ENCODE peak calls at places on chromosomes 2 and 18, in seven cellular contexts. One of them, this sample, is unnamed.

GRCh38 chr2:190499273-190499672 is 35.2 kb downstream of the NEMP2 start:
- DNase-seq in stimulated activated CD4-positive, alpha-beta T cell treated with anti-CD3 and anti-CD28 coated beads, Interleukin-4, amount 100 ng/mL, for 48 hours: no peak
- DNase-seq in T-helper 1 cell: no peak
- DNase-seq in RPMI7951: no peak
- DNase-seq in posterior vena cava: no peak
- DNase-seq in heart left ventricle: no peak
- DNase-seq in dermis blood vessel endothelial cell: no peak
- DNase-seq in this sample: no peak

GRCh38 chr2:42770288-42771131 is 6.6 kb upstream of the OXER1 start:
- DNase-seq in heart left ventricle: no peak
- DNase-seq in stimulated activated CD4-positive, alpha-beta T cell treated with anti-CD3 and anti-CD28 coated beads, Interleukin-4, amount 100 ng/mL, for 48 hours: no peak
- DNase-seq in RPMI7951: peak
- DNase-seq in dermis blood vessel endothelial cell: peak
- DNase-seq in posterior vena cava: no peak
- DNase-seq in T-helper 1 cell: no peak
- DNase-seq in this sample: no peak

GRCh38 chr2:29749843-29750242 is 171.5 kb downstream of the ALK start:
- DNase-seq in posterior vena cava: no peak
- DNase-seq in stimulated activated CD4-positive, alpha-beta T cell treated with anti-CD3 and anti-CD28 coated beads, Interleukin-4, amount 100 ng/mL, for 48 hours: no peak
- DNase-seq in T-helper 1 cell: no peak
- DNase-seq in dermis blood vessel endothelial cell: no peak
- DNase-seq in RPMI7951: peak
- DNase-seq in heart left ventricle: no peak
- DNase-seq in this sample: no peak

GRCh38 chr2:26938399-26938798 is 32.0 kb upstream of the MAPRE3 start:
- DNase-seq in posterior vena cava: no peak
- DNase-seq in dermis blood vessel endothelial cell: no peak
- DNase-seq in stimulated activated CD4-positive, alpha-beta T cell treated with anti-CD3 and anti-CD28 coated beads, Interleukin-4, amount 100 ng/mL, for 48 hours: no peak
- DNase-seq in T-helper 1 cell: no peak
- DNase-seq in heart left ventricle: no peak
- DNase-seq in RPMI7951: peak
- DNase-seq in this sample: no peak

GRCh38 chr2:96819101-96819875 is 3.2 kb downstream of the CNNM3 start:
- DNase-seq in dermis blood vessel endothelial cell: no peak
- DNase-seq in RPMI7951: no peak
- DNase-seq in heart left ventricle: peak
- DNase-seq in stimulated activated CD4-positive, alpha-beta T cell treated with anti-CD3 and anti-CD28 coated beads, Interleukin-4, amount 100 ng/mL, for 48 hours: no peak
- DNase-seq in posterior vena cava: no peak
- DNase-seq in T-helper 1 cell: no peak
- DNase-seq in this sample: no peak

GRCh38 chr2:32947484-32948143 is 861 bp downstream of the LTBP1 start:
- DNase-seq in T-helper 1 cell: no peak
- DNase-seq in heart left ventricle: peak
- DNase-seq in posterior vena cava: no peak
- DNase-seq in stimulated activated CD4-positive, alpha-beta T cell treated with anti-CD3 and anti-CD28 coated beads, Interleukin-4, amount 100 ng/mL, for 48 hours: peak
- DNase-seq in dermis blood vessel endothelial cell: peak
- DNase-seq in RPMI7951: peak
- DNase-seq in this sample: peak

GRCh38 chr18:12041561-12041960 is 52.1 kb upstream of the ANKRD62 start:
- DNase-seq in T-helper 1 cell: no peak
- DNase-seq in dermis blood vessel endothelial cell: peak
- DNase-seq in stimulated activated CD4-positive, alpha-beta T cell treated with anti-CD3 and anti-CD28 coated beads, Interleukin-4, amount 100 ng/mL, for 48 hours: no peak
- DNase-seq in posterior vena cava: no peak
- DNase-seq in heart left ventricle: no peak
- DNase-seq in RPMI7951: peak
- DNase-seq in this sample: peak

GRCh38 chr2:37776487-37776886 is 105.0 kb upstream of the CDC42EP3 start:
- DNase-seq in T-helper 1 cell: no peak
- DNase-seq in dermis blood vessel endothelial cell: peak
- DNase-seq in stimulated activated CD4-positive, alpha-beta T cell treated with anti-CD3 and anti-CD28 coated beads, Interleukin-4, amount 100 ng/mL, for 48 hours: no peak
- DNase-seq in heart left ventricle: no peak
- DNase-seq in RPMI7951: peak
- DNase-seq in posterior vena cava: no peak
- DNase-seq in this sample: no peak

GRCh38 chr2:127853667-127854066 is 4.3 kb downstream of the POLR2D start:
- DNase-seq in RPMI7951: no peak
- DNase-seq in heart left ventricle: no peak
- DNase-seq in T-helper 1 cell: no peak
- DNase-seq in dermis blood vessel endothelial cell: no peak
- DNase-seq in posterior vena cava: no peak
- DNase-seq in stimulated activated CD4-positive, alpha-beta T cell treated with anti-CD3 and anti-CD28 coated beads, Interleukin-4, amount 100 ng/mL, for 48 hours: no peak
- DNase-seq in this sample: no peak

GRCh38 chr18:1270081-1270480 is 365.4 kb downstream of the ADCYAP1 start:
- DNase-seq in posterior vena cava: no peak
- DNase-seq in RPMI7951: no peak
- DNase-seq in stimulated activated CD4-positive, alpha-beta T cell treated with anti-CD3 and anti-CD28 coated beads, Interleukin-4, amount 100 ng/mL, for 48 hours: no peak
- DNase-seq in T-helper 1 cell: no peak
- DNase-seq in dermis blood vessel endothelial cell: no peak
- DNase-seq in heart left ventricle: no peak
- DNase-seq in this sample: no peak

GRCh38 chr2:129906139-129906860 is 73.2 kb upstream of the RAB6C start:
- DNase-seq in posterior vena cava: peak
- DNase-seq in dermis blood vessel endothelial cell: no peak
- DNase-seq in RPMI7951: no peak
- DNase-seq in stimulated activated CD4-positive, alpha-beta T cell treated with anti-CD3 and anti-CD28 coated beads, Interleukin-4, amount 100 ng/mL, for 48 hours: no peak
- DNase-seq in heart left ventricle: no peak
- DNase-seq in T-helper 1 cell: no peak
- DNase-seq in this sample: no peak

GRCh38 chr2:172200495-172201085 is 97.9 kb upstream of the DLX2 start:
- DNase-seq in RPMI7951: peak
- DNase-seq in dermis blood vessel endothelial cell: peak
- DNase-seq in posterior vena cava: no peak
- DNase-seq in heart left ventricle: no peak
- DNase-seq in T-helper 1 cell: no peak
- DNase-seq in stimulated activated CD4-positive, alpha-beta T cell treated with anti-CD3 and anti-CD28 coated beads, Interleukin-4, amount 100 ng/mL, for 48 hours: peak
- DNase-seq in this sample: peak

GRCh38 chr2:145548479-145548878 is 1028.6 kb upstream of the ZEB2 start:
- DNase-seq in dermis blood vessel endothelial cell: no peak
- DNase-seq in stimulated activated CD4-positive, alpha-beta T cell treated with anti-CD3 and anti-CD28 coated beads, Interleukin-4, amount 100 ng/mL, for 48 hours: no peak
- DNase-seq in heart left ventricle: no peak
- DNase-seq in T-helper 1 cell: no peak
- DNase-seq in posterior vena cava: no peak
- DNase-seq in RPMI7951: no peak
- DNase-seq in this sample: no peak

GRCh38 chr2:109247340-109247739 is 118.3 kb downstream of the SH3RF3 start:
- DNase-seq in posterior vena cava: no peak
- DNase-seq in heart left ventricle: no peak
- DNase-seq in RPMI7951: no peak
- DNase-seq in stimulated activated CD4-positive, alpha-beta T cell treated with anti-CD3 and anti-CD28 coated beads, Interleukin-4, amount 100 ng/mL, for 48 hours: no peak
- DNase-seq in T-helper 1 cell: no peak
- DNase-seq in dermis blood vessel endothelial cell: peak
- DNase-seq in this sample: no peak

GRCh38 chr2:233414273-233414654 is 60.0 kb downstream of the DGKD start:
- DNase-seq in stimulated activated CD4-positive, alpha-beta T cell treated with anti-CD3 and anti-CD28 coated beads, Interleukin-4, amount 100 ng/mL, for 48 hours: no peak
- DNase-seq in heart left ventricle: no peak
- DNase-seq in RPMI7951: peak
- DNase-seq in dermis blood vessel endothelial cell: no peak
- DNase-seq in posterior vena cava: no peak
- DNase-seq in T-helper 1 cell: no peak
- DNase-seq in this sample: no peak

GRCh38 chr2:47223980-47224379 is 68.9 kb upstream of the STPG4 start:
- DNase-seq in posterior vena cava: no peak
- DNase-seq in heart left ventricle: no peak
- DNase-seq in dermis blood vessel endothelial cell: no peak
- DNase-seq in RPMI7951: peak
- DNase-seq in T-helper 1 cell: no peak
- DNase-seq in stimulated activated CD4-positive, alpha-beta T cell treated with anti-CD3 and anti-CD28 coated beads, Interleukin-4, amount 100 ng/mL, for 48 hours: no peak
- DNase-seq in this sample: no peak

GRCh38 chr2:69964353-69964831 is 3.0 kb upstream of the ASPRV1 start:
- DNase-seq in stimulated activated CD4-positive, alpha-beta T cell treated with anti-CD3 and anti-CD28 coated beads, Interleukin-4, amount 100 ng/mL, for 48 hours: no peak
- DNase-seq in RPMI7951: no peak
- DNase-seq in heart left ventricle: no peak
- DNase-seq in dermis blood vessel endothelial cell: no peak
- DNase-seq in posterior vena cava: peak
- DNase-seq in T-helper 1 cell: no peak
- DNase-seq in this sample: no peak

GRCh38 chr2:2879071-2879470 is 498.5 kb downstream of the EIPR1 start:
- DNase-seq in stimulated activated CD4-positive, alpha-beta T cell treated with anti-CD3 and anti-CD28 coated beads, Interleukin-4, amount 100 ng/mL, for 48 hours: no peak
- DNase-seq in T-helper 1 cell: no peak
- DNase-seq in dermis blood vessel endothelial cell: no peak
- DNase-seq in RPMI7951: no peak
- DNase-seq in posterior vena cava: no peak
- DNase-seq in heart left ventricle: no peak
- DNase-seq in this sample: no peak

GRCh38 chr18:5895300-5895885 is at the start of gene TMEM200C:
- DNase-seq in heart left ventricle: peak
- DNase-seq in posterior vena cava: peak
- DNase-seq in RPMI7951: no peak
- DNase-seq in T-helper 1 cell: no peak
- DNase-seq in stimulated activated CD4-positive, alpha-beta T cell treated with anti-CD3 and anti-CD28 coated beads, Interleukin-4, amount 100 ng/mL, for 48 hours: no peak
- DNase-seq in dermis blood vessel endothelial cell: no peak
- DNase-seq in this sample: no peak

GRCh38 chr2:74927617-74928016 is 30.8 kb upstream of the POLE4 start:
- DNase-seq in heart left ventricle: no peak
- DNase-seq in T-helper 1 cell: no peak
- DNase-seq in RPMI7951: no peak
- DNase-seq in dermis blood vessel endothelial cell: no peak
- DNase-seq in stimulated activated CD4-positive, alpha-beta T cell treated with anti-CD3 and anti-CD28 coated beads, Interleukin-4, amount 100 ng/mL, for 48 hours: no peak
- DNase-seq in posterior vena cava: no peak
- DNase-seq in this sample: no peak

GRCh38 chr2:152558174-152559091 is 158.8 kb downstream of the PRPF40A start:
- DNase-seq in heart left ventricle: no peak
- DNase-seq in T-helper 1 cell: no peak
- DNase-seq in RPMI7951: peak
- DNase-seq in posterior vena cava: no peak
- DNase-seq in stimulated activated CD4-positive, alpha-beta T cell treated with anti-CD3 and anti-CD28 coated beads, Interleukin-4, amount 100 ng/mL, for 48 hours: no peak
- DNase-seq in dermis blood vessel endothelial cell: no peak
- DNase-seq in this sample: no peak

GRCh38 chr2:67329513-67329912 is 67.6 kb upstream of the ETAA1 start:
- DNase-seq in dermis blood vessel endothelial cell: no peak
- DNase-seq in posterior vena cava: no peak
- DNase-seq in stimulated activated CD4-positive, alpha-beta T cell treated with anti-CD3 and anti-CD28 coated beads, Interleukin-4, amount 100 ng/mL, for 48 hours: no peak
- DNase-seq in T-helper 1 cell: no peak
- DNase-seq in RPMI7951: no peak
- DNase-seq in heart left ventricle: no peak
- DNase-seq in this sample: no peak

GRCh38 chr2:99636432-99637034 is 146.7 kb upstream of the REV1 start:
- DNase-seq in RPMI7951: peak
- DNase-seq in posterior vena cava: peak
- DNase-seq in heart left ventricle: peak
- DNase-seq in dermis blood vessel endothelial cell: peak
- DNase-seq in stimulated activated CD4-positive, alpha-beta T cell treated with anti-CD3 and anti-CD28 coated beads, Interleukin-4, amount 100 ng/mL, for 48 hours: no peak
- DNase-seq in T-helper 1 cell: no peak
- DNase-seq in this sample: no peak

GRCh38 chr2:219405958-219406860 is 12.0 kb upstream of the DES start:
- DNase-seq in posterior vena cava: peak
- DNase-seq in RPMI7951: no peak
- DNase-seq in T-helper 1 cell: no peak
- DNase-seq in stimulated activated CD4-positive, alpha-beta T cell treated with anti-CD3 and anti-CD28 coated beads, Interleukin-4, amount 100 ng/mL, for 48 hours: no peak
- DNase-seq in heart left ventricle: no peak
- DNase-seq in dermis blood vessel endothelial cell: no peak
- DNase-seq in this sample: no peak

GRCh38 chr2:142682528-142682927 is 194.9 kb upstream of the KYNU start:
- DNase-seq in T-helper 1 cell: no peak
- DNase-seq in posterior vena cava: no peak
- DNase-seq in heart left ventricle: no peak
- DNase-seq in RPMI7951: peak
- DNase-seq in dermis blood vessel endothelial cell: peak
- DNase-seq in stimulated activated CD4-positive, alpha-beta T cell treated with anti-CD3 and anti-CD28 coated beads, Interleukin-4, amount 100 ng/mL, for 48 hours: no peak
- DNase-seq in this sample: no peak

GRCh38 chr2:232438951-232439757 is 16.8 kb upstream of the ALPI start:
- DNase-seq in RPMI7951: peak
- DNase-seq in heart left ventricle: peak
- DNase-seq in stimulated activated CD4-positive, alpha-beta T cell treated with anti-CD3 and anti-CD28 coated beads, Interleukin-4, amount 100 ng/mL, for 48 hours: peak
- DNase-seq in posterior vena cava: peak
- DNase-seq in T-helper 1 cell: no peak
- DNase-seq in dermis blood vessel endothelial cell: peak
- DNase-seq in this sample: peak

GRCh38 chr2:233853353-233853752 is 982 bp downstream of the HJURP start:
- DNase-seq in T-helper 1 cell: no peak
- DNase-seq in RPMI7951: no peak
- DNase-seq in heart left ventricle: no peak
- DNase-seq in stimulated activated CD4-positive, alpha-beta T cell treated with anti-CD3 and anti-CD28 coated beads, Interleukin-4, amount 100 ng/mL, for 48 hours: no peak
- DNase-seq in dermis blood vessel endothelial cell: peak
- DNase-seq in posterior vena cava: peak
- DNase-seq in this sample: no peak

GRCh38 chr2:204673877-204674276 is 128.6 kb downstream of the PARD3B start:
- DNase-seq in stimulated activated CD4-positive, alpha-beta T cell treated with anti-CD3 and anti-CD28 coated beads, Interleukin-4, amount 100 ng/mL, for 48 hours: no peak
- DNase-seq in heart left ventricle: no peak
- DNase-seq in dermis blood vessel endothelial cell: peak
- DNase-seq in RPMI7951: peak
- DNase-seq in T-helper 1 cell: no peak
- DNase-seq in posterior vena cava: no peak
- DNase-seq in this sample: no peak

GRCh38 chr2:189763908-189764661 is 1.5 kb upstream of the OSGEPL1 start:
- DNase-seq in heart left ventricle: no peak
- DNase-seq in RPMI7951: peak
- DNase-seq in T-helper 1 cell: no peak
- DNase-seq in stimulated activated CD4-positive, alpha-beta T cell treated with anti-CD3 and anti-CD28 coated beads, Interleukin-4, amount 100 ng/mL, for 48 hours: no peak
- DNase-seq in posterior vena cava: no peak
- DNase-seq in dermis blood vessel endothelial cell: peak
- DNase-seq in this sample: no peak

GRCh38 chr2:12325806-12326205 is 390.9 kb upstream of the TRIB2 start:
- DNase-seq in T-helper 1 cell: no peak
- DNase-seq in stimulated activated CD4-positive, alpha-beta T cell treated with anti-CD3 and anti-CD28 coated beads, Interleukin-4, amount 100 ng/mL, for 48 hours: no peak
- DNase-seq in posterior vena cava: no peak
- DNase-seq in heart left ventricle: no peak
- DNase-seq in dermis blood vessel endothelial cell: peak
- DNase-seq in RPMI7951: peak
- DNase-seq in this sample: no peak

GRCh38 chr2:218329826-218330651 is 26.6 kb upstream of the CATIP start:
- DNase-seq in T-helper 1 cell: no peak
- DNase-seq in stimulated activated CD4-positive, alpha-beta T cell treated with anti-CD3 and anti-CD28 coated beads, Interleukin-4, amount 100 ng/mL, for 48 hours: no peak
- DNase-seq in posterior vena cava: peak
- DNase-seq in RPMI7951: no peak
- DNase-seq in dermis blood vessel endothelial cell: no peak
- DNase-seq in heart left ventricle: no peak
- DNase-seq in this sample: no peak

GRCh38 chr2:144950874-144951560 is 431.1 kb upstream of the ZEB2 start:
- DNase-seq in posterior vena cava: no peak
- DNase-seq in heart left ventricle: no peak
- DNase-seq in stimulated activated CD4-positive, alpha-beta T cell treated with anti-CD3 and anti-CD28 coated beads, Interleukin-4, amount 100 ng/mL, for 48 hours: no peak
- DNase-seq in RPMI7951: peak
- DNase-seq in dermis blood vessel endothelial cell: peak
- DNase-seq in T-helper 1 cell: no peak
- DNase-seq in this sample: no peak

GRCh38 chr2:239819974-239820555 is 205.1 kb downstream of the NDUFA10 start:
- DNase-seq in dermis blood vessel endothelial cell: peak
- DNase-seq in stimulated activated CD4-positive, alpha-beta T cell treated with anti-CD3 and anti-CD28 coated beads, Interleukin-4, amount 100 ng/mL, for 48 hours: no peak
- DNase-seq in heart left ventricle: peak
- DNase-seq in posterior vena cava: peak
- DNase-seq in RPMI7951: peak
- DNase-seq in T-helper 1 cell: no peak
- DNase-seq in this sample: peak

GRCh38 chr2:70124983-70125480 is 37.8 kb downstream of the PCBP1 start:
- DNase-seq in RPMI7951: peak
- DNase-seq in stimulated activated CD4-positive, alpha-beta T cell treated with anti-CD3 and anti-CD28 coated beads, Interleukin-4, amount 100 ng/mL, for 48 hours: no peak
- DNase-seq in heart left ventricle: peak
- DNase-seq in T-helper 1 cell: peak
- DNase-seq in posterior vena cava: peak
- DNase-seq in dermis blood vessel endothelial cell: peak
- DNase-seq in this sample: peak

GRCh38 chr2:6368271-6368670 is 497.4 kb downstream of the CMPK2 start:
- DNase-seq in heart left ventricle: no peak
- DNase-seq in stimulated activated CD4-positive, alpha-beta T cell treated with anti-CD3 and anti-CD28 coated beads, Interleukin-4, amount 100 ng/mL, for 48 hours: no peak
- DNase-seq in dermis blood vessel endothelial cell: no peak
- DNase-seq in posterior vena cava: no peak
- DNase-seq in RPMI7951: peak
- DNase-seq in T-helper 1 cell: no peak
- DNase-seq in this sample: no peak

GRCh38 chr2:145343287-145343686 is 823.4 kb upstream of the ZEB2 start:
- DNase-seq in T-helper 1 cell: no peak
- DNase-seq in RPMI7951: no peak
- DNase-seq in posterior vena cava: no peak
- DNase-seq in dermis blood vessel endothelial cell: no peak
- DNase-seq in heart left ventricle: no peak
- DNase-seq in stimulated activated CD4-positive, alpha-beta T cell treated with anti-CD3 and anti-CD28 coated beads, Interleukin-4, amount 100 ng/mL, for 48 hours: no peak
- DNase-seq in this sample: no peak

GRCh38 chr2:233210843-233211600 is 40.5 kb upstream of the ATG16L1 start:
- DNase-seq in stimulated activated CD4-positive, alpha-beta T cell treated with anti-CD3 and anti-CD28 coated beads, Interleukin-4, amount 100 ng/mL, for 48 hours: no peak
- DNase-seq in dermis blood vessel endothelial cell: peak
- DNase-seq in heart left ventricle: peak
- DNase-seq in posterior vena cava: peak
- DNase-seq in T-helper 1 cell: no peak
- DNase-seq in RPMI7951: peak
- DNase-seq in this sample: no peak

GRCh38 chr2:12008425-12009061 is 262.1 kb downstream of the LPIN1 start:
- DNase-seq in stimulated activated CD4-positive, alpha-beta T cell treated with anti-CD3 and anti-CD28 coated beads, Interleukin-4, amount 100 ng/mL, for 48 hours: no peak
- DNase-seq in RPMI7951: peak
- DNase-seq in dermis blood vessel endothelial cell: no peak
- DNase-seq in T-helper 1 cell: no peak
- DNase-seq in posterior vena cava: no peak
- DNase-seq in heart left ventricle: no peak
- DNase-seq in this sample: no peak